ENCODE peak calls at places on chromosomes 13 and 19, in six cellular contexts. J is GM12865; N is H1; X is AG08395; H is stimulated activated CD8-positive, alpha-beta memory T cell treated with anti-CD3 and anti-CD28 coated beads, Interleukin-15, amount 100 ng/mL, for 1 hour; M is omental fat pad. Y is an unnamed sample.

GRCh38 chr13:113851480-113851803 is 12.4 kb downstream of the GAS6 start:
- DNase-seq in N (no peak), X (no peak), M (no peak), J (no peak), H (no peak), Y (no peak)

GRCh38 chr13:44103721-44104490 is 224.2 kb downstream of the LACC1 start:
- DNase-seq in X (no peak), H (no peak), J (no peak), N (no peak), M (no peak), Y (no peak)

GRCh38 chr19:45470147-45471081 is 2.6 kb downstream of the FOSB start:
- DNase-seq in X (no peak), H (no peak), J (no peak), N (no peak), M (no peak), Y (no peak)

GRCh38 chr13:32938907-32939306 is 77.3 kb upstream of the KL start:
- DNase-seq in X (peak), H (no peak), N (no peak), J (no peak), M (no peak), Y (no peak)

GRCh38 chr13:109784590-109785140 is 1.7 kb downstream of the IRS2 start:
- DNase-seq in M (peak), X (peak), J (no peak), H (no peak), N (no peak), Y (no peak)

GRCh38 chr13:90534617-90535340 is 812.7 kb upstream of the MIR17HG start:
- DNase-seq in J (no peak), M (no peak), H (no peak), N (no peak), X (peak), Y (no peak)

GRCh38 chr19:3129112-3129511 is 6.7 kb upstream of the GNA15 start:
- DNase-seq in X (peak), N (no peak), M (no peak), J (peak), H (no peak), Y (no peak)

GRCh38 chr19:29665215-29665825 is at the start of gene PLEKHF1:
- DNase-seq in N (no peak), H (peak), X (peak), J (peak), M (peak), Y (peak)

GRCh38 chr19:30685601-30686000 is 313.4 kb downstream of the ZNF536 start:
- DNase-seq in H (no peak), M (no peak), X (no peak), J (no peak), N (no peak), Y (no peak)

GRCh38 chr19:4077800-4078683 is 11.3 kb upstream of the ZBTB7A start:
- DNase-seq in N (no peak), J (peak), M (no peak), H (no peak), X (peak), Y (no peak)

GRCh38 chr13:72521965-72522661 is 205.3 kb downstream of the MZT1 start:
- DNase-seq in X (no peak), M (no peak), J (no peak), H (no peak), N (no peak), Y (no peak)

GRCh38 chr13:109735567-109735966 is 50.8 kb downstream of the IRS2 start:
- DNase-seq in J (no peak), H (no peak), M (no peak), N (no peak), X (no peak), Y (no peak)

GRCh38 chr19:48424694-48425219 is 21.0 kb upstream of the GRWD1 start:
- DNase-seq in J (peak), N (no peak), M (no peak), X (peak), H (no peak), Y (no peak)

GRCh38 chr13:98581971-98582702 is 5.2 kb upstream of the STK24 start:
- DNase-seq in H (no peak), X (peak), J (no peak), N (no peak), M (no peak), Y (no peak)

GRCh38 chr13:33280923-33281322 is 4.6 kb downstream of the STARD13 start:
- DNase-seq in J (no peak), M (no peak), H (no peak), N (no peak), X (no peak), Y (no peak)

GRCh38 chr13:74070065-74070464 is 64.1 kb downstream of the KLF12 start:
- DNase-seq in H (no peak), N (no peak), J (peak), X (no peak), M (no peak), Y (no peak)

GRCh38 chr13:108494991-108495661 is 134.3 kb upstream of the MYO16 start:
- DNase-seq in X (no peak), M (no peak), H (no peak), J (no peak), N (no peak), Y (no peak)

GRCh38 chr13:32045537-32045936 is 14.0 kb downstream of the FRY start:
- DNase-seq in H (no peak), M (no peak), J (no peak), N (no peak), X (no peak), Y (no peak)

GRCh38 chr13:97986841-97987240 is 33.4 kb downstream of the IPO5 start:
- DNase-seq in J (peak), M (no peak), H (no peak), N (no peak), X (no peak), Y (no peak)

GRCh38 chr13:98291658-98292057 is 114.6 kb upstream of the RNF113B start:
- DNase-seq in N (no peak), H (no peak), J (no peak), M (no peak), X (no peak), Y (no peak)

GRCh38 chr19:51194527-51195315 is 30.2 kb upstream of the CD33 start:
- DNase-seq in J (peak), N (no peak), M (no peak), H (no peak), X (no peak), Y (no peak)

GRCh38 chr13:97248243-97248642 is 26.1 kb downstream of the MBNL2 start:
- DNase-seq in J (no peak), H (no peak), X (no peak), M (no peak), N (no peak), Y (no peak)

GRCh38 chr19:6925801-6926751 is 38.7 kb downstream of the ADGRE1 start:
- DNase-seq in J (peak), N (no peak), X (no peak), M (no peak), H (no peak), Y (no peak)

GRCh38 chr13:35984776-35985453 is 146.3 kb downstream of the DCLK1 start:
- DNase-seq in J (no peak), H (no peak), N (no peak), M (no peak), X (no peak), Y (no peak)

GRCh38 chr19:38544569-38545315 is 73.0 kb downstream of the MAP4K1 start:
- DNase-seq in N (no peak), H (no peak), M (no peak), J (no peak), X (peak), Y (no peak)